ENCODE peak calls at places on chromosomes 7 and 10, in nine cellular contexts. One of them, this sample, is unnamed.

GRCh38 chr7:101589976-101590662 is 39.0 kb downstream of the MYL10 start:
- DNase-seq in T-cell: no peak
- DNase-seq in midbrain: no peak
- DNase-seq in heart left ventricle: no peak
- DNase-seq in AG10803: no peak
- DNase-seq in stimulated activated effector memory CD8-positive, alpha-beta T cell treated with anti-CD3 and anti-CD28 coated beads, Interleukin-12 subunit alpha, Interleukin-12 subunit beta, amount 100 ng/mL, for 72 hours: no peak
- DNase-seq in fibroblast of mammary gland: no peak
- DNase-seq in foreskin fibroblast: no peak
- DNase-seq in fibroblast of the conjunctiva: no peak
- DNase-seq in this sample: no peak

GRCh38 chr10:70271996-70272924 is 11.5 kb downstream of the NPFFR1 start:
- DNase-seq in T-cell: no peak
- DNase-seq in midbrain: peak
- DNase-seq in heart left ventricle: peak
- DNase-seq in AG10803: no peak
- DNase-seq in stimulated activated effector memory CD8-positive, alpha-beta T cell treated with anti-CD3 and anti-CD28 coated beads, Interleukin-12 subunit alpha, Interleukin-12 subunit beta, amount 100 ng/mL, for 72 hours: no peak
- DNase-seq in fibroblast of mammary gland: peak
- DNase-seq in foreskin fibroblast: no peak
- DNase-seq in fibroblast of the conjunctiva: no peak
- DNase-seq in this sample: no peak

GRCh38 chr7:3861941-3862340 is 560.9 kb downstream of the SDK1 start:
- DNase-seq in T-cell: no peak
- DNase-seq in midbrain: no peak
- DNase-seq in heart left ventricle: peak
- DNase-seq in AG10803: peak
- DNase-seq in stimulated activated effector memory CD8-positive, alpha-beta T cell treated with anti-CD3 and anti-CD28 coated beads, Interleukin-12 subunit alpha, Interleukin-12 subunit beta, amount 100 ng/mL, for 72 hours: no peak
- DNase-seq in fibroblast of mammary gland: peak
- DNase-seq in foreskin fibroblast: peak
- DNase-seq in fibroblast of the conjunctiva: peak
- DNase-seq in this sample: peak

GRCh38 chr10:72691470-72692056 is 380 bp upstream of the MCU start:
- DNase-seq in T-cell: no peak
- DNase-seq in midbrain: no peak
- DNase-seq in heart left ventricle: no peak
- DNase-seq in AG10803: no peak
- DNase-seq in stimulated activated effector memory CD8-positive, alpha-beta T cell treated with anti-CD3 and anti-CD28 coated beads, Interleukin-12 subunit alpha, Interleukin-12 subunit beta, amount 100 ng/mL, for 72 hours: no peak
- DNase-seq in fibroblast of mammary gland: no peak
- DNase-seq in foreskin fibroblast: no peak
- DNase-seq in fibroblast of the conjunctiva: no peak
- DNase-seq in this sample: no peak

GRCh38 chr7:40845959-40846358 is 711.2 kb downstream of the SUGCT start:
- DNase-seq in T-cell: no peak
- DNase-seq in midbrain: no peak
- DNase-seq in heart left ventricle: no peak
- DNase-seq in AG10803: no peak
- DNase-seq in stimulated activated effector memory CD8-positive, alpha-beta T cell treated with anti-CD3 and anti-CD28 coated beads, Interleukin-12 subunit alpha, Interleukin-12 subunit beta, amount 100 ng/mL, for 72 hours: no peak
- DNase-seq in fibroblast of mammary gland: no peak
- DNase-seq in foreskin fibroblast: no peak
- DNase-seq in fibroblast of the conjunctiva: no peak
- DNase-seq in this sample: no peak

GRCh38 chr10:1736180-1736971 is 949 bp downstream of the ADARB2 start:
- DNase-seq in T-cell: no peak
- DNase-seq in midbrain: no peak
- DNase-seq in heart left ventricle: no peak
- DNase-seq in AG10803: no peak
- DNase-seq in stimulated activated effector memory CD8-positive, alpha-beta T cell treated with anti-CD3 and anti-CD28 coated beads, Interleukin-12 subunit alpha, Interleukin-12 subunit beta, amount 100 ng/mL, for 72 hours: no peak
- DNase-seq in fibroblast of mammary gland: no peak
- DNase-seq in foreskin fibroblast: no peak
- DNase-seq in fibroblast of the conjunctiva: no peak
- DNase-seq in this sample: no peak

GRCh38 chr10:89427629-89428028 is 13.3 kb downstream of the IFIT5 start:
- DNase-seq in T-cell: no peak
- DNase-seq in midbrain: no peak
- DNase-seq in heart left ventricle: no peak
- DNase-seq in AG10803: peak
- DNase-seq in stimulated activated effector memory CD8-positive, alpha-beta T cell treated with anti-CD3 and anti-CD28 coated beads, Interleukin-12 subunit alpha, Interleukin-12 subunit beta, amount 100 ng/mL, for 72 hours: no peak
- DNase-seq in fibroblast of mammary gland: peak
- DNase-seq in foreskin fibroblast: peak
- DNase-seq in fibroblast of the conjunctiva: peak
- DNase-seq in this sample: peak

GRCh38 chr10:128062331-128062730 is 63.9 kb downstream of the MKI67 start:
- DNase-seq in T-cell: no peak
- DNase-seq in midbrain: no peak
- DNase-seq in heart left ventricle: no peak
- DNase-seq in AG10803: no peak
- DNase-seq in stimulated activated effector memory CD8-positive, alpha-beta T cell treated with anti-CD3 and anti-CD28 coated beads, Interleukin-12 subunit alpha, Interleukin-12 subunit beta, amount 100 ng/mL, for 72 hours: no peak
- DNase-seq in fibroblast of mammary gland: no peak
- DNase-seq in foreskin fibroblast: no peak
- DNase-seq in fibroblast of the conjunctiva: no peak
- DNase-seq in this sample: no peak

GRCh38 chr10:77899080-77899477 is 27.5 kb downstream of the DLG5 start:
- DNase-seq in T-cell: no peak
- DNase-seq in midbrain: no peak
- DNase-seq in heart left ventricle: no peak
- DNase-seq in AG10803: peak
- DNase-seq in stimulated activated effector memory CD8-positive, alpha-beta T cell treated with anti-CD3 and anti-CD28 coated beads, Interleukin-12 subunit alpha, Interleukin-12 subunit beta, amount 100 ng/mL, for 72 hours: no peak
- DNase-seq in fibroblast of mammary gland: peak
- DNase-seq in foreskin fibroblast: peak
- DNase-seq in fibroblast of the conjunctiva: peak
- DNase-seq in this sample: peak

GRCh38 chr7:70322786-70323185 is 724.5 kb downstream of the AUTS2 start:
- DNase-seq in T-cell: no peak
- DNase-seq in midbrain: no peak
- DNase-seq in heart left ventricle: no peak
- DNase-seq in AG10803: no peak
- DNase-seq in stimulated activated effector memory CD8-positive, alpha-beta T cell treated with anti-CD3 and anti-CD28 coated beads, Interleukin-12 subunit alpha, Interleukin-12 subunit beta, amount 100 ng/mL, for 72 hours: no peak
- DNase-seq in fibroblast of mammary gland: no peak
- DNase-seq in foreskin fibroblast: no peak
- DNase-seq in fibroblast of the conjunctiva: no peak
- DNase-seq in this sample: no peak

GRCh38 chr7:87146740-87147386 is 5.4 kb upstream of the DMTF1 start:
- DNase-seq in T-cell: no peak
- DNase-seq in midbrain: no peak
- DNase-seq in heart left ventricle: peak
- DNase-seq in AG10803: no peak
- DNase-seq in stimulated activated effector memory CD8-positive, alpha-beta T cell treated with anti-CD3 and anti-CD28 coated beads, Interleukin-12 subunit alpha, Interleukin-12 subunit beta, amount 100 ng/mL, for 72 hours: no peak
- DNase-seq in fibroblast of mammary gland: no peak
- DNase-seq in foreskin fibroblast: no peak
- DNase-seq in fibroblast of the conjunctiva: no peak
- DNase-seq in this sample: no peak

GRCh38 chr7:106225856-106226255 is 58.9 kb downstream of the NAMPT start:
- DNase-seq in T-cell: no peak
- DNase-seq in midbrain: no peak
- DNase-seq in heart left ventricle: no peak
- DNase-seq in AG10803: no peak
- DNase-seq in stimulated activated effector memory CD8-positive, alpha-beta T cell treated with anti-CD3 and anti-CD28 coated beads, Interleukin-12 subunit alpha, Interleukin-12 subunit beta, amount 100 ng/mL, for 72 hours: no peak
- DNase-seq in fibroblast of mammary gland: peak
- DNase-seq in foreskin fibroblast: no peak
- DNase-seq in fibroblast of the conjunctiva: no peak
- DNase-seq in this sample: no peak

GRCh38 chr7:22943997-22944396 is 69.9 kb downstream of the HYCC1 start:
- DNase-seq in T-cell: no peak
- DNase-seq in midbrain: no peak
- DNase-seq in heart left ventricle: no peak
- DNase-seq in AG10803: peak
- DNase-seq in stimulated activated effector memory CD8-positive, alpha-beta T cell treated with anti-CD3 and anti-CD28 coated beads, Interleukin-12 subunit alpha, Interleukin-12 subunit beta, amount 100 ng/mL, for 72 hours: no peak
- DNase-seq in fibroblast of mammary gland: peak
- DNase-seq in foreskin fibroblast: peak
- DNase-seq in fibroblast of the conjunctiva: peak
- DNase-seq in this sample: peak

GRCh38 chr10:13100349-13101294 is 659 bp downstream of the OPTN start:
- DNase-seq in T-cell: peak
- DNase-seq in midbrain: no peak
- DNase-seq in heart left ventricle: peak
- DNase-seq in AG10803: peak
- DNase-seq in stimulated activated effector memory CD8-positive, alpha-beta T cell treated with anti-CD3 and anti-CD28 coated beads, Interleukin-12 subunit alpha, Interleukin-12 subunit beta, amount 100 ng/mL, for 72 hours: peak
- DNase-seq in fibroblast of mammary gland: peak
- DNase-seq in foreskin fibroblast: peak
- DNase-seq in fibroblast of the conjunctiva: no peak
- DNase-seq in this sample: peak

GRCh38 chr7:55432937-55433784 is 68.0 kb downstream of the LANCL2 start:
- DNase-seq in T-cell: no peak
- DNase-seq in midbrain: peak
- DNase-seq in heart left ventricle: no peak
- DNase-seq in AG10803: peak
- DNase-seq in stimulated activated effector memory CD8-positive, alpha-beta T cell treated with anti-CD3 and anti-CD28 coated beads, Interleukin-12 subunit alpha, Interleukin-12 subunit beta, amount 100 ng/mL, for 72 hours: no peak
- DNase-seq in fibroblast of mammary gland: peak
- DNase-seq in foreskin fibroblast: peak
- DNase-seq in fibroblast of the conjunctiva: peak
- DNase-seq in this sample: peak

GRCh38 chr10:18737841-18738240 is 78.6 kb downstream of the ARL5B start:
- DNase-seq in T-cell: no peak
- DNase-seq in midbrain: no peak
- DNase-seq in heart left ventricle: no peak
- DNase-seq in AG10803: peak
- DNase-seq in stimulated activated effector memory CD8-positive, alpha-beta T cell treated with anti-CD3 and anti-CD28 coated beads, Interleukin-12 subunit alpha, Interleukin-12 subunit beta, amount 100 ng/mL, for 72 hours: no peak
- DNase-seq in fibroblast of mammary gland: peak
- DNase-seq in foreskin fibroblast: peak
- DNase-seq in fibroblast of the conjunctiva: peak
- DNase-seq in this sample: peak

GRCh38 chr10:13072339-13072738 is 27.6 kb upstream of the OPTN start:
- DNase-seq in T-cell: no peak
- DNase-seq in midbrain: no peak
- DNase-seq in heart left ventricle: no peak
- DNase-seq in AG10803: no peak
- DNase-seq in stimulated activated effector memory CD8-positive, alpha-beta T cell treated with anti-CD3 and anti-CD28 coated beads, Interleukin-12 subunit alpha, Interleukin-12 subunit beta, amount 100 ng/mL, for 72 hours: no peak
- DNase-seq in fibroblast of mammary gland: no peak
- DNase-seq in foreskin fibroblast: no peak
- DNase-seq in fibroblast of the conjunctiva: no peak
- DNase-seq in this sample: no peak

GRCh38 chr10:24381235-24382010 is 172.5 kb downstream of the KIAA1217 start:
- DNase-seq in T-cell: no peak
- DNase-seq in midbrain: no peak
- DNase-seq in heart left ventricle: no peak
- DNase-seq in AG10803: no peak
- DNase-seq in stimulated activated effector memory CD8-positive, alpha-beta T cell treated with anti-CD3 and anti-CD28 coated beads, Interleukin-12 subunit alpha, Interleukin-12 subunit beta, amount 100 ng/mL, for 72 hours: no peak
- DNase-seq in fibroblast of mammary gland: no peak
- DNase-seq in foreskin fibroblast: no peak
- DNase-seq in fibroblast of the conjunctiva: no peak
- DNase-seq in this sample: no peak

This sample was measured in cardiac fibroblast.